ENCODE peak calls at places on chromosomes 7 and 10, in eight cellular contexts. C is CD4-positive, alpha-beta memory T cell; P is AG04450; M is PC-3; Z is neural progenitor cell; W is A549; L is psoas muscle; E is CD8-positive, alpha-beta T cell. O is an unnamed sample.

GRCh38 chr10:119301397-119301796 is 94.0 kb downstream of the GRK5 start:
- DNase-seq in M (no peak), P (no peak), L (no peak), C (peak), Z (no peak), E (peak), W (no peak), O (no peak)

GRCh38 chr10:70943806-70944466 is 55.6 kb upstream of the PCBD1 start:
- DNase-seq in M (no peak), W (no peak), L (no peak), Z (no peak), P (no peak), E (no peak), C (no peak), O (no peak)

GRCh38 chr7:113113912-113114311 is 4.4 kb downstream of the SMIM30 start:
- DNase-seq in C (no peak), L (no peak), Z (peak), M (no peak), W (no peak), P (no peak), E (no peak), O (peak)

GRCh38 chr10:6842722-6843121 is 262.6 kb upstream of the PRKCQ start:
- DNase-seq in M (no peak), E (no peak), L (no peak), P (no peak), C (no peak), Z (no peak), W (no peak), O (no peak)

GRCh38 chr10:70355234-70356021 is 27.0 kb downstream of the LRRC20 start:
- DNase-seq in W (no peak), E (no peak), P (no peak), L (no peak), M (no peak), C (no peak), Z (peak), O (peak)

GRCh38 chr10:128675405-128675804 is 549.2 kb upstream of the MKI67 start:
- DNase-seq in W (no peak), C (no peak), M (no peak), E (no peak), Z (no peak), L (no peak), P (no peak), O (no peak)

GRCh38 chr7:19117870-19118608 is 603 bp upstream of the TWIST1 start:
- DNase-seq in L (no peak), C (no peak), E (no peak), M (peak), Z (peak), P (no peak), W (no peak), O (peak)

GRCh38 chr7:139848274-139848673 is 19.2 kb downstream of the TBXAS1 start:
- DNase-seq in L (no peak), C (no peak), M (no peak), P (no peak), E (no peak), Z (no peak), W (no peak), O (no peak)

GRCh38 chr10:42999385-43000020 is 77.4 kb upstream of the RET start:
- DNase-seq in L (peak), P (no peak), W (no peak), M (no peak), C (no peak), Z (no peak), E (no peak), O (no peak)

GRCh38 chr7:66255533-66256100 is 50.5 kb downstream of the TPST1 start:
- DNase-seq in L (no peak), E (no peak), W (no peak), P (no peak), Z (no peak), C (no peak), M (peak), O (no peak)

GRCh38 chr10:14386202-14386593 is 55.5 kb upstream of the FRMD4A start:
- DNase-seq in M (peak), L (no peak), C (no peak), Z (no peak), W (no peak), E (no peak), P (peak), O (no peak)

GRCh38 chr7:139680676-139681462 is 96.9 kb downstream of the HIPK2 start:
- DNase-seq in E (peak), Z (no peak), W (peak), M (peak), L (peak), C (no peak), P (peak), O (no peak)

GRCh38 chr7:130430841-130431713 is 9.7 kb downstream of the CEP41 start:
- DNase-seq in Z (no peak), M (no peak), E (no peak), P (peak), C (no peak), W (no peak), L (no peak), O (peak)

GRCh38 chr10:51297438-51297837 is 223.2 kb downstream of the PRKG1 start:
- DNase-seq in Z (no peak), C (no peak), E (no peak), P (no peak), M (peak), L (no peak), W (no peak), O (no peak)

GRCh38 chr10:125123363-125124113 is 36.8 kb downstream of the CTBP2 start:
- DNase-seq in L (peak), E (no peak), P (no peak), M (peak), C (no peak), Z (no peak), W (peak), O (no peak)

GRCh38 chr10:58436071-58436470 is 50.9 kb downstream of the TFAM start:
- DNase-seq in E (no peak), L (no peak), Z (no peak), W (no peak), C (peak), M (peak), P (no peak), O (no peak)

GRCh38 chr7:105675873-105676484 is 94.7 kb upstream of the EFCAB10 start:
- DNase-seq in W (no peak), M (no peak), P (no peak), L (no peak), C (peak), Z (no peak), E (peak), O (no peak)

GRCh38 chr7:126394406-126394805 is 858.3 kb downstream of the GRM8 start:
- DNase-seq in Z (no peak), L (no peak), C (no peak), P (no peak), E (no peak), W (no peak), M (no peak), O (no peak)

GRCh38 chr10:132750936-132751335 is 35.0 kb downstream of the NKX6-2 start:
- DNase-seq in M (no peak), L (no peak), C (no peak), E (no peak), Z (no peak), P (no peak), W (no peak), O (no peak)

GRCh38 chr10:132209978-132210530 is 23.3 kb downstream of the DPYSL4 start:
- DNase-seq in W (no peak), C (no peak), L (no peak), M (no peak), P (no peak), E (no peak), Z (no peak), O (no peak)

GRCh38 chr10:96585726-96586418 is 940 bp downstream of the TM9SF3 start:
- DNase-seq in L (no peak), C (peak), Z (peak), W (no peak), P (no peak), M (peak), E (peak), O (no peak)

GRCh38 chr7:21642422-21642821 is 99.6 kb downstream of the DNAH11 start:
- DNase-seq in L (no peak), P (no peak), C (no peak), W (no peak), Z (peak), M (no peak), E (no peak), O (no peak)

GRCh38 chr7:136859798-136860197 is 8.7 kb upstream of the CHRM2 start:
- DNase-seq in L (no peak), M (no peak), P (no peak), E (no peak), W (no peak), C (no peak), Z (no peak), O (no peak)

GRCh38 chr10:76428541-76429330 is 997.3 kb downstream of the LRMDA start:
- DNase-seq in W (no peak), P (peak), L (no peak), E (no peak), M (peak), Z (no peak), C (no peak), O (no peak)

GRCh38 chr10:123061865-123062264 is 53.1 kb downstream of the ACADSB start:
- DNase-seq in L (no peak), M (no peak), C (no peak), P (no peak), W (no peak), Z (no peak), E (no peak), O (no peak)

GRCh38 chr7:134804351-134804750 is 24.9 kb downstream of the CALD1 start:
- DNase-seq in Z (peak), W (no peak), M (no peak), P (no peak), C (no peak), L (no peak), E (no peak), O (no peak)

GRCh38 chr10:132486539-132487121 is 51.0 kb upstream of the INPP5A start:
- DNase-seq in M (no peak), L (peak), C (no peak), W (no peak), E (no peak), Z (no peak), P (no peak), O (no peak)

GRCh38 chr7:42143605-42144252 is 93.3 kb downstream of the GLI3 start:
- DNase-seq in W (no peak), E (no peak), Z (no peak), L (no peak), C (no peak), M (no peak), P (no peak), O (no peak)

GRCh38 chr7:112866424-112866823 is 76.2 kb upstream of the TMEM168 start:
- DNase-seq in L (no peak), P (no peak), W (no peak), M (no peak), E (no peak), Z (no peak), C (no peak), O (no peak)

GRCh38 chr10:74857586-74857985 is 31.2 kb downstream of the KAT6B start:
- DNase-seq in C (no peak), W (no peak), Z (no peak), P (no peak), E (no peak), M (no peak), L (no peak), O (no peak)

GRCh38 chr10:74856940-74857339 is 30.5 kb downstream of the KAT6B start:
- DNase-seq in E (no peak), Z (no peak), C (no peak), P (no peak), L (no peak), M (no peak), W (no peak), O (no peak)

GRCh38 chr10:74862625-74863024 is 36.2 kb downstream of the KAT6B start:
- DNase-seq in C (no peak), Z (no peak), E (no peak), M (no peak), L (no peak), W (no peak), P (no peak), O (no peak)

GRCh38 chr10:74863508-74863907 is 37.1 kb downstream of the KAT6B start:
- DNase-seq in Z (no peak), M (no peak), E (no peak), P (no peak), L (no peak), W (no peak), C (no peak), O (no peak)

GRCh38 chr10:74859546-74859945 is 33.1 kb downstream of the KAT6B start:
- DNase-seq in C (no peak), L (no peak), P (no peak), E (no peak), W (no peak), M (no peak), Z (no peak), O (no peak)
- H3K27ac ChIP-seq in C (no peak), L (no peak), P (no peak), E (no peak), W (no peak), M (no peak), Z (no peak), O (no peak)

GRCh38 chr10:26372513-26373354 is 65.4 kb upstream of the APBB1IP start:
- DNase-seq in L (no peak), Z (no peak), E (no peak), W (no peak), C (no peak), M (no peak), P (no peak), O (no peak)

GRCh38 chr10:26378763-26379361 is 59.3 kb upstream of the APBB1IP start:
- DNase-seq in P (no peak), W (no peak), E (no peak), L (no peak), M (no peak), Z (no peak), C (no peak), O (no peak)

GRCh38 chr10:26368463-26368862 is 69.7 kb upstream of the APBB1IP start:
- DNase-seq in C (no peak), M (no peak), Z (no peak), L (no peak), P (no peak), E (no peak), W (no peak), O (no peak)

GRCh38 chr10:26374426-26374825 is 63.7 kb upstream of the APBB1IP start:
- DNase-seq in C (no peak), M (no peak), Z (no peak), P (no peak), L (no peak), E (no peak), W (no peak), O (no peak)
- H3K27ac ChIP-seq in C (no peak), M (no peak), Z (no peak), P (no peak), L (no peak), E (no peak), W (no peak), O (no peak)

GRCh38 chr10:11988924-11989323 is 53.7 kb downstream of the UPF2 start:
- DNase-seq in L (no peak), W (no peak), Z (no peak), M (no peak), P (no peak), C (no peak), E (no peak), O (no peak)

GRCh38 chr10:11986593-11987216 is 55.9 kb downstream of the UPF2 start:
- DNase-seq in P (peak), Z (peak), W (peak), L (peak), M (peak), E (peak), C (peak), O (peak)
- H3K27ac ChIP-seq in P (no peak), Z (no peak), W (peak), L (no peak), M (peak), E (no peak), C (no peak), O (no peak)

DNA sequence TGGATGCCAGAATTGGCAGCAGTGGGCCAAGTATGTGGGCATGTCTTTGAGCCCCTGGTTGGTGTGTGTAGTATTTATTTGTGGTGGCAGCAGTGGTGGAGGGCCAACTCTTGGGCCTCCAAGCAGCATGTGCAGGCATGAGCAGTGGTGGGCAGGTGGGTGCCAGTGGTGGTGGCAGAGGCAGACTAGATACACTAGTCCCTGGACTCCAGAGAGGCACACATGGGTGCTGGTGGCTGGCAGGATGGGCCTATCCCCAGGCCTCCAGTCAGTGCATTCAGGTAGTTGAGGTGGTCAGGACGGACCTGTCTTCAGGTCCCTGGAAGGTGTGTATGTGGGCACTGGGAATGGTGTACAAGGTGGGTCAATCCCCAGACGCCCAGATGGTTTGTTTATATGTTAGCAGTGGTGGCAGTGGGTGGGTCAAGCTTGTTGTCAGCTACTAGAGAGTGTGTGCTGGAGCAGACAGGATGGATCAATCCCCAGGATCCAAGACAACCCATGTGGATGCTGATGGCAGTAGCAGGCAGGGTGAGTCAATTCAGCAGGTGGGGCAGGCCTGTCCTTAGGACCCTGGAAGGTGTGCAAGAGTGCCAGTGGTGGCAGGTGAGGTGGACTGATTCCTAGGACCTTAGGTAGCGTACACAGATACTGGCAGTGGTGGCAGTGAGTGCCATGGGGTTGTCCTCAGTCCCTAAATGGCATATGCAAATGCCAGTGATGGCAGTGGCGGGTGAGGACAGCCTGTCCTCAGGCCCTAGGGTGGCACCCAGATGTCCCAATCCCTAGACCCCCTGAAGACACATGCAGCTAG is 294.3 kb downstream of the RPS24 start:
- DNase-seq in W (no peak), E (no peak), Z (no peak), C (no peak), M (no peak), L (no peak), P (no peak), O (no peak)
- H3K27ac ChIP-seq in W (no peak), E (no peak), Z (no peak), C (no peak), M (no peak), L (no peak), P (no peak), O (no peak)

GRCh38 chr7:102251531-102252372 is 34.9 kb upstream of the SH2B2 start:
- DNase-seq in L (no peak), Z (peak), P (no peak), C (no peak), W (no peak), E (no peak), M (no peak), O (no peak)

GRCh38 chr7:102252373-102252982 is 34.2 kb upstream of the SH2B2 start:
- DNase-seq in Z (no peak), L (no peak), M (no peak), W (no peak), C (no peak), E (no peak), P (no peak), O (no peak)

GRCh38 chr7:102253973-102254370 is 32.7 kb upstream of the SH2B2 start:
- DNase-seq in C (no peak), W (no peak), E (no peak), M (no peak), P (no peak), L (no peak), Z (no peak), O (no peak)

GRCh38 chr7:102254521-102254920 is 32.1 kb upstream of the SH2B2 start:
- DNase-seq in E (no peak), L (no peak), M (no peak), W (no peak), C (no peak), P (no peak), Z (no peak), O (no peak)

GRCh38 chr7:102253076-102253972 is 33.3 kb upstream of the SH2B2 start:
- DNase-seq in P (no peak), W (no peak), C (no peak), E (no peak), L (no peak), Z (no peak), M (no peak), O (no peak)
- H3K27ac ChIP-seq in P (no peak), W (no peak), C (no peak), E (no peak), L (no peak), Z (peak), M (no peak), O (no peak)

DNA sequence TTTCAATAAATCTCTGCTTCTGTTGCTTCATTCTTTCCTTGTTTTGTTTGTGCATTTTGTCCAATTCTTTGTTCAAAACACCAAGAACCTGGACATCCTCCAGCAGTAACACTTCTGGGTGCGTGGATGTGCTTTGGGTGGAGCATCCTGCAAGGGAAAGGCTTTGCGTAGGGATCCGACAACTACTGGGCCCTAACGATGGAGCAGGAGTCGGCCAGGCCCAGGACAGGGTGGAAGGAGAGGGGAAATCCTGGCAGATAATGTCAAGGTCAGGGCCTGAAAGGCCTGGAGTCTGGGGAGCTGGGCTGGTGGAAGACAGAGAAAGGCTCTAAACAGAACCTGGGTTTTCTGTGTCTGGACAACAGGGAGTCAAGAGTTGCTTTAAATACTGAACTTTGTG is 231.7 kb downstream of the ADAM12 start:
- DNase-seq in E (no peak), M (no peak), L (no peak), P (no peak), Z (no peak), C (no peak), W (no peak), O (no peak)
- H3K27ac ChIP-seq in E (no peak), M (no peak), L (no peak), P (no peak), Z (no peak), C (no peak), W (no peak), O (no peak)

GRCh38 chr7:100839361-100839760 is 12.0 kb upstream of the EPHB4 start:
- DNase-seq in E (no peak), W (no peak), Z (no peak), L (peak), C (no peak), M (no peak), P (no peak), O (no peak)

GRCh38 chr7:100832281-100832633 is 4.9 kb upstream of the EPHB4 start:
- DNase-seq in C (no peak), E (no peak), W (no peak), Z (no peak), P (no peak), M (no peak), L (no peak), O (no peak)

GRCh38 chr7:100837099-100837836 is 9.9 kb upstream of the EPHB4 start:
- DNase-seq in E (peak), W (peak), Z (peak), C (peak), P (peak), M (no peak), L (peak), O (peak)

GRCh38 chr7:100836812-100837098 is 9.4 kb upstream of the EPHB4 start:
- DNase-seq in P (no peak), C (no peak), Z (no peak), W (no peak), M (no peak), E (no peak), L (no peak), O (no peak)

DNA sequence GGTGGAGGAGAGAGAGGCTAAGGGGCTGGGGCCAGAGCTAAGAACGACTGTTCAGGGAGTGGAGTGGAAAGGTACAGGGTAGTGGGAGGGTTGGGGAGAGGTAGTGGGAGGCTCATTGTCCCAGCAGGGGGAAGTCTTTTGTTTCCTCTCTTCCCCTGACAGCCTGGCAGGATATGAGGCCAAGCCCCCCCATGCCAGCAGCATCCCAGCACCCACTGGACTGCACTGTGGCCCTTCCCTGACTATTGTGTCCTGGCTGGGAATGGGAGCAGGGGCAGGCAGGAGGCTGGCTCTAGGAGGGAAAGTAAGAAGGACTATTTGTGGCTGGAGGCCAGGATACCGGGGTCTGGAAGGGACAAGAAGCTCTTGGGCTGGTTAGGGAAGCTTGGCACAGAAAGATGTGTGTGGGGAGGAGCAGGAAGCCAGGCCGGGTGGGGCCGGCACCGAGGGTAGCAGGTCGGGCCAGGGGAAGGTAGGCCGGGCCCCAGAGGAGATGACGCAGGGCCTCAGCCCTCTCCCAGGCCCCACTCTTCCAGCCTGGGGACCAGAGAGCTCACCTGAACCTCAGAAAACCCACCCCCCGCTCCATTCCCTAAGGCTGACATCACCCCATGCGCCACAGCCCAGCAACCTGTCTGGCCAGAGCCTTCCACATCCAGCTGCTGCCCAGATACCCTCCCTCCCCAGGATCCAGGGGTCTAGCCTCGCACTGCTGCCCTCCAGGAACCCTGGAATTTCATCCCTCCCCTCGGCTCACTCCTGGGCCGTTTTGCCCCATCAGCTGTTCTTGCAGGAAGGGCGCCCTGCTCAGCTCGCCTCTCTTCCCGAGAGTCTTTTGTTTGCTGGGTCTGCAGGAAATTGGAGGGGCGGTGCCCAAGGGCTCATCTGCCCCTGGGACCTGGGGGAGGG is 8.8 kb upstream of the EPHB4 start:
- DNase-seq in C (no peak), E (no peak), Z (peak), M (no peak), P (no peak), L (peak), W (no peak), O (peak)
- H3K27ac ChIP-seq in C (no peak), E (no peak), Z (peak), M (no peak), P (no peak), L (peak), W (peak), O (no peak)

O was measured in WERI-Rb-1.